ENCODE peak calls at places on chromosomes 4 and X, in five cellular contexts. One of them, this sample, is unnamed.
A peak's percentile ranks its signal among the peaks of the same experiment; 100 is the strongest.

GRCh38 chr4:26947318-26947717 is 86.7 kb downstream of the STIM2 start:
- DNase-seq in substantia nigra: no peak
- DNase-seq in T-helper 2 cell: no peak
- DNase-seq in cardiac muscle cell: no peak
- DNase-seq in HS-5: no peak
- DNase-seq in this sample: no peak

GRCh38 chrX:136200466-136200865 is 50.7 kb downstream of the MAP7D3 start:
- DNase-seq in substantia nigra: no peak
- DNase-seq in T-helper 2 cell: no peak
- DNase-seq in cardiac muscle cell: peak; percentile 36
- DNase-seq in HS-5: no peak
- DNase-seq in this sample: no peak

GRCh38 chr4:174749091-174749490 is 80.0 kb downstream of the GLRA3 start:
- DNase-seq in substantia nigra: no peak
- DNase-seq in T-helper 2 cell: no peak
- DNase-seq in cardiac muscle cell: peak; percentile 29
- DNase-seq in HS-5: no peak
- DNase-seq in this sample: no peak

GRCh38 chrX:129553619-129554288 is 13.7 kb downstream of the OCRL start:
- DNase-seq in substantia nigra: no peak
- DNase-seq in T-helper 2 cell: no peak
- DNase-seq in cardiac muscle cell: no peak
- DNase-seq in HS-5: no peak
- DNase-seq in this sample: no peak

GRCh38 chrX:96006281-96006680 is 678.4 kb upstream of the DIAPH2 start:
- DNase-seq in substantia nigra: no peak
- DNase-seq in T-helper 2 cell: no peak
- DNase-seq in cardiac muscle cell: no peak
- DNase-seq in HS-5: no peak
- DNase-seq in this sample: no peak

GRCh38 chr4:119314356-119314755 is 7.6 kb downstream of the FABP2 start:
- DNase-seq in substantia nigra: no peak
- DNase-seq in T-helper 2 cell: no peak
- DNase-seq in cardiac muscle cell: peak; percentile 68
- DNase-seq in HS-5: no peak
- DNase-seq in this sample: peak; percentile 14

GRCh38 chr4:73850261-73850970 is 2.7 kb upstream of the PF4V1 start:
- DNase-seq in substantia nigra: no peak
- DNase-seq in T-helper 2 cell: no peak
- DNase-seq in cardiac muscle cell: no peak
- DNase-seq in HS-5: no peak
- DNase-seq in this sample: no peak

GRCh38 chr4:7109169-7109568 is 41.3 kb upstream of the GRPEL1 start:
- DNase-seq in substantia nigra: no peak
- DNase-seq in T-helper 2 cell: no peak
- DNase-seq in cardiac muscle cell: no peak
- DNase-seq in HS-5: no peak
- DNase-seq in this sample: no peak

GRCh38 chr4:143183513-143184216 is 1.1 kb upstream of the USP38 start:
- DNase-seq in substantia nigra: no peak
- DNase-seq in T-helper 2 cell: no peak
- DNase-seq in cardiac muscle cell: no peak
- DNase-seq in HS-5: no peak
- DNase-seq in this sample: no peak

GRCh38 chr4:40621592-40622512 is 7.8 kb downstream of the RBM47 start:
- DNase-seq in substantia nigra: peak; percentile 0
- DNase-seq in T-helper 2 cell: no peak
- DNase-seq in cardiac muscle cell: peak; percentile 99
- DNase-seq in HS-5: peak; percentile 87
- DNase-seq in this sample: no peak

GRCh38 chrX:71661919-71662318 is 5.4 kb upstream of the LOC101059915 start:
- DNase-seq in substantia nigra: no peak
- DNase-seq in T-helper 2 cell: no peak
- DNase-seq in cardiac muscle cell: no peak
- DNase-seq in HS-5: no peak
- DNase-seq in this sample: no peak

GRCh38 chr4:55303818-55304217 is 42.2 kb upstream of the SRD5A3 start:
- DNase-seq in substantia nigra: no peak
- DNase-seq in T-helper 2 cell: no peak
- DNase-seq in cardiac muscle cell: peak; percentile 62
- DNase-seq in HS-5: peak; percentile 20
- DNase-seq in this sample: no peak

GRCh38 chrX:85243761-85244410 is at the start of the genes SATL1 and ZNF711:
- DNase-seq in substantia nigra: peak; percentile 10
- DNase-seq in T-helper 2 cell: peak; percentile 5
- DNase-seq in cardiac muscle cell: peak; percentile 61
- DNase-seq in HS-5: no peak
- DNase-seq in this sample: peak; percentile 83

GRCh38 chr4:158315706-158316105 is 105.4 kb downstream of the TMEM144 start:
- DNase-seq in substantia nigra: no peak
- DNase-seq in T-helper 2 cell: no peak
- DNase-seq in cardiac muscle cell: peak; percentile 40
- DNase-seq in HS-5: peak; percentile 40
- DNase-seq in this sample: no peak

GRCh38 chrX:153349952-153350351 is 16.0 kb downstream of the ZNF275 start:
- DNase-seq in substantia nigra: no peak
- DNase-seq in T-helper 2 cell: no peak
- DNase-seq in cardiac muscle cell: no peak
- DNase-seq in HS-5: no peak
- DNase-seq in this sample: no peak

GRCh38 chrX:21225643-21226042 is 148.6 kb upstream of the CNKSR2 start:
- DNase-seq in substantia nigra: no peak
- DNase-seq in T-helper 2 cell: no peak
- DNase-seq in cardiac muscle cell: no peak
- DNase-seq in HS-5: peak; percentile 54
- DNase-seq in this sample: no peak

GRCh38 chr4:76783836-76784235 is 114.1 kb downstream of the SOWAHB start:
- DNase-seq in substantia nigra: no peak
- DNase-seq in T-helper 2 cell: no peak
- DNase-seq in cardiac muscle cell: no peak
- DNase-seq in HS-5: no peak
- DNase-seq in this sample: no peak

GRCh38 chrX:107025538-107025937 is 25.5 kb upstream of the MORC4 start:
- DNase-seq in substantia nigra: no peak
- DNase-seq in T-helper 2 cell: no peak
- DNase-seq in cardiac muscle cell: peak; percentile 47
- DNase-seq in HS-5: no peak
- DNase-seq in this sample: no peak

GRCh38 chr4:139223682-139224317 is 46.8 kb upstream of the ELF2 start:
- DNase-seq in substantia nigra: no peak
- DNase-seq in T-helper 2 cell: no peak
- DNase-seq in cardiac muscle cell: peak; percentile 82
- DNase-seq in HS-5: no peak
- DNase-seq in this sample: no peak

GRCh38 chrX:123422875-123423274 is 238.8 kb downstream of the GRIA3 start:
- DNase-seq in substantia nigra: no peak
- DNase-seq in T-helper 2 cell: no peak
- DNase-seq in cardiac muscle cell: peak; percentile 36
- DNase-seq in HS-5: no peak
- DNase-seq in this sample: peak; percentile 4

GRCh38 chrX:15702488-15703371 is 35.3 kb upstream of the CA5B start:
- DNase-seq in substantia nigra: no peak
- DNase-seq in T-helper 2 cell: no peak
- DNase-seq in cardiac muscle cell: no peak
- DNase-seq in HS-5: no peak
- DNase-seq in this sample: no peak

GRCh38 chr4:152928286-152928685 is 7.8 kb upstream of the FHDC1 start:
- DNase-seq in substantia nigra: no peak
- DNase-seq in T-helper 2 cell: no peak
- DNase-seq in cardiac muscle cell: no peak
- DNase-seq in HS-5: no peak
- DNase-seq in this sample: no peak

GRCh38 chrX:134547047-134547679 is 87.2 kb downstream of the HPRT1 start:
- DNase-seq in substantia nigra: no peak
- DNase-seq in T-helper 2 cell: no peak
- DNase-seq in cardiac muscle cell: peak; percentile 52
- DNase-seq in HS-5: no peak
- DNase-seq in this sample: no peak

GRCh38 chrX:154727418-154728323 is 23.2 kb downstream of the GAB3 start:
- DNase-seq in substantia nigra: no peak
- DNase-seq in T-helper 2 cell: no peak
- DNase-seq in cardiac muscle cell: peak; percentile 80
- DNase-seq in HS-5: no peak
- DNase-seq in this sample: no peak

GRCh38 chr4:128635939-128636551 is 173.5 kb upstream of the JADE1 start:
- DNase-seq in substantia nigra: no peak
- DNase-seq in T-helper 2 cell: no peak
- DNase-seq in cardiac muscle cell: peak; percentile 47
- DNase-seq in HS-5: no peak
- DNase-seq in this sample: no peak

GRCh38 chrX:85590638-85591037 is 211.2 kb upstream of the POF1B start:
- DNase-seq in substantia nigra: no peak
- DNase-seq in T-helper 2 cell: no peak
- DNase-seq in cardiac muscle cell: no peak
- DNase-seq in HS-5: no peak
- DNase-seq in this sample: no peak

GRCh38 chr4:68062501-68062900 is 67.2 kb downstream of the TMPRSS11F start:
- DNase-seq in substantia nigra: peak; percentile 7
- DNase-seq in T-helper 2 cell: no peak
- DNase-seq in cardiac muscle cell: no peak
- DNase-seq in HS-5: no peak
- DNase-seq in this sample: no peak

GRCh38 chr4:141132689-141133145 is 552 bp downstream of the RNF150 start:
- DNase-seq in substantia nigra: no peak
- DNase-seq in T-helper 2 cell: no peak
- DNase-seq in cardiac muscle cell: peak; percentile 26
- DNase-seq in HS-5: no peak
- DNase-seq in this sample: peak; percentile 68

GRCh38 chrX:74925210-74926088 is at the start of gene NEXMIF:
- DNase-seq in substantia nigra: no peak
- DNase-seq in T-helper 2 cell: no peak
- DNase-seq in cardiac muscle cell: peak; percentile 23
- DNase-seq in HS-5: peak; percentile 0
- DNase-seq in this sample: no peak

GRCh38 chr4:75135068-75135825 is 202.3 kb downstream of the PARM1 start:
- DNase-seq in substantia nigra: no peak
- DNase-seq in T-helper 2 cell: no peak
- DNase-seq in cardiac muscle cell: no peak
- DNase-seq in HS-5: no peak
- DNase-seq in this sample: no peak

GRCh38 chr4:16617416-16617815 is 281.0 kb downstream of the LDB2 start:
- DNase-seq in substantia nigra: no peak
- DNase-seq in T-helper 2 cell: no peak
- DNase-seq in cardiac muscle cell: peak; percentile 58
- DNase-seq in HS-5: no peak
- DNase-seq in this sample: no peak

GRCh38 chr4:17580969-17581368 is 4.0 kb downstream of the LAP3 start:
- DNase-seq in substantia nigra: no peak
- DNase-seq in T-helper 2 cell: no peak
- DNase-seq in cardiac muscle cell: peak; percentile 66
- DNase-seq in HS-5: no peak
- DNase-seq in this sample: no peak

GRCh38 chr4:4333265-4333706 is 43.2 kb downstream of the ZBTB49 start:
- DNase-seq in substantia nigra: no peak
- DNase-seq in T-helper 2 cell: no peak
- DNase-seq in cardiac muscle cell: peak; percentile 96
- DNase-seq in HS-5: peak; percentile 68
- DNase-seq in this sample: no peak

GRCh38 chr4:127503111-127503510 is 129.6 kb upstream of the INTU start:
- DNase-seq in substantia nigra: no peak
- DNase-seq in T-helper 2 cell: no peak
- DNase-seq in cardiac muscle cell: no peak
- DNase-seq in HS-5: no peak
- DNase-seq in this sample: no peak

GRCh38 chr4:5712931-5713330 is 1.9 kb downstream of the EVC start:
- DNase-seq in substantia nigra: no peak
- DNase-seq in T-helper 2 cell: no peak
- DNase-seq in cardiac muscle cell: no peak
- DNase-seq in HS-5: no peak
- DNase-seq in this sample: no peak

GRCh38 chrX:50941638-50942037 is 31.1 kb downstream of the BMP15 start:
- DNase-seq in substantia nigra: no peak
- DNase-seq in T-helper 2 cell: no peak
- DNase-seq in cardiac muscle cell: peak; percentile 0
- DNase-seq in HS-5: no peak
- DNase-seq in this sample: peak; percentile 24

GRCh38 chr4:68984947-68985346 is 33.3 kb upstream of the UGT2A3 start:
- DNase-seq in substantia nigra: no peak
- DNase-seq in T-helper 2 cell: no peak
- DNase-seq in cardiac muscle cell: no peak
- DNase-seq in HS-5: no peak
- DNase-seq in this sample: no peak

GRCh38 chr4:42397635-42398447 is 553 bp downstream of the SHISA3 start:
- DNase-seq in substantia nigra: no peak
- DNase-seq in T-helper 2 cell: no peak
- DNase-seq in cardiac muscle cell: peak; percentile 49
- DNase-seq in HS-5: no peak
- DNase-seq in this sample: peak; percentile 74